ENCODE peak calls at places on chromosomes 12 and 14, in five cellular contexts. One of them, this sample, is unnamed.

GRCh38 chr12:78725951-78726550 is 138.5 kb upstream of the SYT1 start:
- DNase-seq in kidney epithelial cell: no peak
- DNase-seq in GM10248: no peak
- DNase-seq in germinal center: no peak
- DNase-seq in caudate nucleus: no peak
- DNase-seq in this sample: no peak

GRCh38 chr12:52190860-52191729 is 719 bp downstream of the KRT80 start:
- DNase-seq in kidney epithelial cell: no peak
- DNase-seq in GM10248: no peak
- DNase-seq in germinal center: no peak
- DNase-seq in caudate nucleus: no peak
- DNase-seq in this sample: no peak

GRCh38 chr12:14403711-14404164 is 38.3 kb downstream of the ATF7IP start:
- DNase-seq in kidney epithelial cell: peak
- DNase-seq in GM10248: peak
- DNase-seq in germinal center: peak
- DNase-seq in caudate nucleus: no peak
- DNase-seq in this sample: no peak

GRCh38 chr12:57430931-57431566 is at the start of gene R3HDM2:
- DNase-seq in kidney epithelial cell: peak
- DNase-seq in GM10248: peak
- DNase-seq in germinal center: peak
- DNase-seq in caudate nucleus: peak
- DNase-seq in this sample: peak

GRCh38 chr12:1551496-1551895 is 42.9 kb downstream of the FBXL14 start:
- DNase-seq in kidney epithelial cell: no peak
- DNase-seq in GM10248: no peak
- DNase-seq in germinal center: no peak
- DNase-seq in caudate nucleus: no peak
- DNase-seq in this sample: peak

GRCh38 chr14:28661171-28661772 is 105.3 kb upstream of the FOXG1 start:
- DNase-seq in kidney epithelial cell: peak
- DNase-seq in GM10248: no peak
- DNase-seq in germinal center: no peak
- DNase-seq in caudate nucleus: no peak
- DNase-seq in this sample: no peak

GRCh38 chr12:112121780-112122565 is 3.4 kb upstream of the TRAFD1 start:
- DNase-seq in kidney epithelial cell: no peak
- DNase-seq in GM10248: no peak
- DNase-seq in germinal center: no peak
- DNase-seq in caudate nucleus: peak
- DNase-seq in this sample: no peak

GRCh38 chr14:56181666-56182065 is 63.5 kb downstream of the PELI2 start:
- DNase-seq in kidney epithelial cell: no peak
- DNase-seq in GM10248: no peak
- DNase-seq in germinal center: no peak
- DNase-seq in caudate nucleus: no peak
- DNase-seq in this sample: no peak

GRCh38 chr12:112514926-112515642 is 96.3 kb downstream of the PTPN11 start:
- DNase-seq in kidney epithelial cell: no peak
- DNase-seq in GM10248: no peak
- DNase-seq in germinal center: no peak
- DNase-seq in caudate nucleus: no peak
- DNase-seq in this sample: no peak

GRCh38 chr12:75482636-75483035 is 2.1 kb downstream of the GLIPR1 start:
- DNase-seq in kidney epithelial cell: no peak
- DNase-seq in GM10248: no peak
- DNase-seq in germinal center: no peak
- DNase-seq in caudate nucleus: no peak
- DNase-seq in this sample: no peak

GRCh38 chr12:5094986-5095385 is 51.3 kb downstream of the KCNA5 start:
- DNase-seq in kidney epithelial cell: no peak
- DNase-seq in GM10248: no peak
- DNase-seq in germinal center: no peak
- DNase-seq in caudate nucleus: no peak
- DNase-seq in this sample: no peak

GRCh38 chr12:49033611-49034286 is 15.2 kb upstream of the PRKAG1 start:
- DNase-seq in kidney epithelial cell: no peak
- DNase-seq in GM10248: no peak
- DNase-seq in germinal center: no peak
- DNase-seq in caudate nucleus: no peak
- DNase-seq in this sample: no peak

GRCh38 chr14:91387135-91387849 is 30.3 kb downstream of the CCDC88C start:
- DNase-seq in kidney epithelial cell: peak
- DNase-seq in GM10248: no peak
- DNase-seq in germinal center: no peak
- DNase-seq in caudate nucleus: no peak
- DNase-seq in this sample: no peak

GRCh38 chr14:100004392-100004791 is 60.8 kb upstream of the EVL start:
- DNase-seq in kidney epithelial cell: no peak
- DNase-seq in GM10248: no peak
- DNase-seq in germinal center: no peak
- DNase-seq in caudate nucleus: no peak
- DNase-seq in this sample: no peak

GRCh38 chr12:62363506-62363905 is 103.1 kb upstream of the MON2 start:
- DNase-seq in kidney epithelial cell: no peak
- DNase-seq in GM10248: no peak
- DNase-seq in germinal center: no peak
- DNase-seq in caudate nucleus: no peak
- DNase-seq in this sample: no peak

GRCh38 chr12:27866382-27867101 is 86.5 kb upstream of the MANSC4 start:
- DNase-seq in kidney epithelial cell: no peak
- DNase-seq in GM10248: no peak
- DNase-seq in germinal center: no peak
- DNase-seq in caudate nucleus: no peak
- DNase-seq in this sample: no peak

GRCh38 chr14:48725001-48725734 is 861.0 kb downstream of the RPS29 start:
- DNase-seq in kidney epithelial cell: no peak
- DNase-seq in GM10248: no peak
- DNase-seq in germinal center: no peak
- DNase-seq in caudate nucleus: no peak
- DNase-seq in this sample: no peak